ENCODE peak calls at places on chromosomes 16 and 17, in seven cellular contexts. One of them, this sample, is unnamed.

GRCh38 chr17:13540546-13540945 is 61.2 kb downstream of the HS3ST3A1 start:
- DNase-seq in M059J: peak
- DNase-seq in heart left ventricle: no peak
- DNase-seq in NCI-H1092 treated with DMSO at 0.1 percent for 48 hours: no peak
- DNase-seq in T-helper 2 cell: no peak
- DNase-seq in ELR: no peak
- DNase-seq in NCI-H774: no peak
- DNase-seq in this sample: no peak

GRCh38 chr17:31492880-31493655 is 101.6 kb downstream of the RAB11FIP4 start:
- DNase-seq in M059J: no peak
- DNase-seq in heart left ventricle: peak
- DNase-seq in NCI-H1092 treated with DMSO at 0.1 percent for 48 hours: no peak
- DNase-seq in T-helper 2 cell: no peak
- DNase-seq in ELR: no peak
- DNase-seq in NCI-H774: no peak
- DNase-seq in this sample: peak

GRCh38 chr17:46035112-46035818 is 36.2 kb downstream of the STH start:
- DNase-seq in M059J: peak
- DNase-seq in heart left ventricle: no peak
- DNase-seq in NCI-H1092 treated with DMSO at 0.1 percent for 48 hours: no peak
- DNase-seq in T-helper 2 cell: no peak
- DNase-seq in ELR: no peak
- DNase-seq in NCI-H774: no peak
- DNase-seq in this sample: no peak

GRCh38 chr16:10120953-10121352 is 61.3 kb downstream of the GRIN2A start:
- DNase-seq in M059J: peak
- DNase-seq in heart left ventricle: no peak
- DNase-seq in NCI-H1092 treated with DMSO at 0.1 percent for 48 hours: no peak
- DNase-seq in T-helper 2 cell: no peak
- DNase-seq in ELR: peak
- DNase-seq in NCI-H774: no peak
- DNase-seq in this sample: no peak

GRCh38 chr17:40331743-40332641 is 23.0 kb downstream of the RARA start:
- DNase-seq in M059J: peak
- DNase-seq in heart left ventricle: peak
- DNase-seq in NCI-H1092 treated with DMSO at 0.1 percent for 48 hours: peak
- DNase-seq in T-helper 2 cell: no peak
- DNase-seq in ELR: no peak
- DNase-seq in NCI-H774: no peak
- DNase-seq in this sample: no peak

GRCh38 chr16:82701302-82702022 is 74.7 kb downstream of the CDH13 start:
- DNase-seq in M059J: peak
- DNase-seq in heart left ventricle: no peak
- DNase-seq in NCI-H1092 treated with DMSO at 0.1 percent for 48 hours: no peak
- DNase-seq in T-helper 2 cell: no peak
- DNase-seq in ELR: peak
- DNase-seq in NCI-H774: no peak
- DNase-seq in this sample: no peak

GRCh38 chr16:75494696-75495601 is at the start of gene CHST6:
- DNase-seq in M059J: peak
- DNase-seq in heart left ventricle: peak
- DNase-seq in NCI-H1092 treated with DMSO at 0.1 percent for 48 hours: peak
- DNase-seq in T-helper 2 cell: no peak
- DNase-seq in ELR: peak
- DNase-seq in NCI-H774: no peak
- DNase-seq in this sample: peak

GRCh38 chr16:84553873-84554399 is 49.5 kb upstream of the MEAK7 start:
- DNase-seq in M059J: no peak
- DNase-seq in heart left ventricle: no peak
- DNase-seq in NCI-H1092 treated with DMSO at 0.1 percent for 48 hours: no peak
- DNase-seq in T-helper 2 cell: no peak
- DNase-seq in ELR: no peak
- DNase-seq in NCI-H774: no peak
- DNase-seq in this sample: no peak

GRCh38 chr17:29592850-29593545 is at the start of gene ANKRD13B:
- DNase-seq in M059J: no peak
- DNase-seq in heart left ventricle: peak
- DNase-seq in NCI-H1092 treated with DMSO at 0.1 percent for 48 hours: peak
- DNase-seq in T-helper 2 cell: no peak
- DNase-seq in ELR: peak
- DNase-seq in NCI-H774: peak
- DNase-seq in this sample: peak

GRCh38 chr16:85330694-85331188 is 218.5 kb upstream of the CIBAR2 start:
- DNase-seq in M059J: peak
- DNase-seq in heart left ventricle: no peak
- DNase-seq in NCI-H1092 treated with DMSO at 0.1 percent for 48 hours: peak
- DNase-seq in T-helper 2 cell: no peak
- DNase-seq in ELR: peak
- DNase-seq in NCI-H774: no peak
- DNase-seq in this sample: peak

This sample was measured in GM10248.